ENCODE peak calls at places on chromosomes 1 and 21, in six cellular contexts. W, C, G, F, R and K are unnamed samples.

GRCh38 chr1:225762444-225762843 is 15.2 kb upstream of the SRP9 start:
- DNase-seq in W (peak), C (no peak), G (peak), F (no peak), R (no peak), K (no peak)

GRCh38 chr1:210328746-210329488 is at the start of gene HHAT:
- DNase-seq in W (peak), C (peak), G (peak), F (peak), R (peak), K (peak)

GRCh38 chr1:203327684-203328457 is 22.6 kb downstream of the BTG2 start:
- DNase-seq in W (peak), C (no peak), G (peak), F (peak), R (no peak), K (no peak)

GRCh38 chr1:54818461-54819194 is 17.5 kb upstream of the TTC22 start:
- DNase-seq in W (peak), C (peak), G (no peak), F (no peak), R (no peak), K (no peak)

GRCh38 chr1:46166521-46167462 is 8.1 kb upstream of the TSPAN1 start:
- DNase-seq in W (peak), C (no peak), G (no peak), F (no peak), R (peak), K (no peak)

GRCh38 chr1:237031480-237031879 is 10.5 kb upstream of the RYR2 start:
- DNase-seq in W (no peak), C (no peak), G (no peak), F (no peak), R (no peak), K (no peak)

GRCh38 chr1:98119793-98120192 is 199.0 kb upstream of the DPYD start:
- DNase-seq in W (peak), C (peak), G (peak), F (no peak), R (peak), K (peak)

GRCh38 chr1:220281159-220281574 is 8.9 kb upstream of the RAB3GAP2 start:
- DNase-seq in W (peak), C (no peak), G (peak), F (no peak), R (peak), K (no peak)

GRCh38 chr1:213087911-213088310 is 36.9 kb downstream of the RPS6KC1 start:
- DNase-seq in W (no peak), C (no peak), G (no peak), F (no peak), R (no peak), K (no peak)

GRCh38 chr1:8091691-8092090 is 65.6 kb upstream of the ERRFI1 start:
- DNase-seq in W (no peak), C (no peak), G (peak), F (no peak), R (no peak), K (no peak)

GRCh38 chr1:204125759-204126351 is 26.0 kb downstream of the ETNK2 start:
- DNase-seq in W (no peak), C (no peak), G (no peak), F (no peak), R (no peak), K (no peak)

GRCh38 chr1:41537788-41538351 is 53.4 kb upstream of the EDN2 start:
- DNase-seq in W (peak), C (peak), G (peak), F (no peak), R (no peak), K (no peak)

GRCh38 chr21:25186278-25186677 is 421.0 kb downstream of the MRPL39 start:
- DNase-seq in W (no peak), C (no peak), G (peak), F (no peak), R (no peak), K (no peak)

GRCh38 chr1:192936313-192937018 is 122.7 kb downstream of the UCHL5 start:
- DNase-seq in W (peak), C (no peak), G (no peak), F (no peak), R (no peak), K (no peak)

GRCh38 chr1:45177452-45177851 is 29.0 kb downstream of the ZSWIM5 start:
- DNase-seq in W (peak), C (no peak), G (no peak), F (no peak), R (no peak), K (no peak)

GRCh38 chr1:93937997-93938396 is 28.8 kb upstream of the GCLM start:
- DNase-seq in W (no peak), C (no peak), G (no peak), F (no peak), R (no peak), K (no peak)

GRCh38 chr1:193069748-193070394 is 10.5 kb downstream of the RO60 start:
- DNase-seq in W (no peak), C (no peak), G (no peak), F (no peak), R (peak), K (no peak)

GRCh38 chr1:11893907-11894251 is 32.3 kb downstream of the KIAA2013 start:
- DNase-seq in W (peak), C (peak), G (peak), F (peak), R (peak), K (peak)

GRCh38 chr1:180157108-180157507 is 2.4 kb downstream of the QSOX1 start:
- DNase-seq in W (peak), C (no peak), G (peak), F (no peak), R (no peak), K (no peak)

GRCh38 chr1:227729881-227730629 is 5.0 kb downstream of the JMJD4 start:
- DNase-seq in W (peak), C (no peak), G (peak), F (no peak), R (peak), K (no peak)

GRCh38 chr1:212205843-212206242 is 79.4 kb upstream of the PPP2R5A start:
- DNase-seq in W (no peak), C (no peak), G (peak), F (no peak), R (no peak), K (no peak)

GRCh38 chr1:230863449-230863848 is 4.9 kb downstream of the C1orf198 start:
- DNase-seq in W (no peak), C (peak), G (no peak), F (peak), R (peak), K (no peak)

GRCh38 chr1:246705368-246705767 is 18.8 kb upstream of the SCCPDH start:
- DNase-seq in W (peak), C (no peak), G (peak), F (no peak), R (no peak), K (no peak)

GRCh38 chr1:242839101-242839500 is 314.6 kb upstream of the PLD5 start:
- DNase-seq in W (no peak), C (no peak), G (no peak), F (no peak), R (no peak), K (no peak)

GRCh38 chr1:89847191-89847729 is 26.4 kb downstream of the LRRC8D start:
- DNase-seq in W (no peak), C (no peak), G (no peak), F (no peak), R (no peak), K (no peak)

GRCh38 chr21:37233551-37234146 is 33.5 kb downstream of the VPS26C start:
- DNase-seq in W (no peak), C (no peak), G (no peak), F (no peak), R (no peak), K (no peak)

GRCh38 chr1:39684313-39684664 is 6.9 kb downstream of the HPCAL4 start:
- DNase-seq in W (no peak), C (no peak), G (no peak), F (no peak), R (no peak), K (no peak)

GRCh38 chr1:207186503-207186902 is 82.5 kb downstream of the C4BPA start:
- DNase-seq in W (no peak), C (no peak), G (peak), F (no peak), R (no peak), K (no peak)

GRCh38 chr1:67713071-67713806 is 28.2 kb downstream of the GADD45A start:
- DNase-seq in W (peak), C (no peak), G (peak), F (no peak), R (no peak), K (no peak)

GRCh38 chr1:18183477-18183974 is 75.9 kb downstream of the IGSF21 start:
- DNase-seq in W (no peak), C (no peak), G (no peak), F (no peak), R (no peak), K (no peak)

GRCh38 chr1:198492872-198493271 is 47.6 kb downstream of the ATP6V1G3 start:
- DNase-seq in W (peak), C (no peak), G (peak), F (no peak), R (no peak), K (no peak)

GRCh38 chr1:86997538-86997937 is 83.1 kb downstream of the HS2ST1 start:
- DNase-seq in W (no peak), C (no peak), G (peak), F (no peak), R (no peak), K (no peak)

GRCh38 chr1:179080866-179081695 is 789 bp upstream of the TOR3A start:
- DNase-seq in W (no peak), C (no peak), G (no peak), F (no peak), R (no peak), K (no peak)

GRCh38 chr1:32963746-32964460 is 706 bp downstream of the RNF19B start:
- DNase-seq in W (peak), C (peak), G (peak), F (peak), R (peak), K (peak)

GRCh38 chr1:3524571-3525203 is 70.2 kb downstream of the ARHGEF16 start:
- DNase-seq in W (no peak), C (no peak), G (no peak), F (no peak), R (no peak), K (no peak)
- TF ChIP-seq CTCF in W (no peak), C (no peak), G (no peak), F (no peak), R (peak), K (no peak)

GRCh38 chr1:10104844-10105243 is 72.1 kb downstream of the UBE4B start:
- DNase-seq in W (no peak), C (no peak), G (no peak), F (no peak), R (no peak), K (no peak)

GRCh38 chr1:10105484-10105883 is 72.7 kb downstream of the UBE4B start:
- DNase-seq in W (peak), C (no peak), G (no peak), F (no peak), R (no peak), K (no peak)

GRCh38 chr1:10101929-10102328 is 69.2 kb downstream of the UBE4B start:
- DNase-seq in W (no peak), C (no peak), G (no peak), F (no peak), R (no peak), K (no peak)

GRCh38 chr1:10106241-10106640 is 73.5 kb downstream of the UBE4B start:
- DNase-seq in W (no peak), C (no peak), G (no peak), F (no peak), R (no peak), K (no peak)

GRCh38 chr1:10103193-10103592 is 70.4 kb downstream of the UBE4B start:
- DNase-seq in W (no peak), C (no peak), G (no peak), F (no peak), R (no peak), K (no peak)
- TF ChIP-seq CTCF in W (no peak), C (no peak), G (no peak), F (no peak), R (no peak), K (no peak)

GRCh38 chr1:43879996-43880395 is 53.6 kb upstream of the ARTN start:
- DNase-seq in W (no peak), C (no peak), G (no peak), F (no peak), R (no peak), K (no peak)

GRCh38 chr1:43880604-43881003 is 53.0 kb upstream of the ARTN start:
- DNase-seq in W (no peak), C (no peak), G (no peak), F (no peak), R (no peak), K (no peak)

GRCh38 chr1:43882763-43883162 is 50.8 kb upstream of the ARTN start:
- DNase-seq in W (no peak), C (no peak), G (no peak), F (no peak), R (no peak), K (no peak)

GRCh38 chr1:43883321-43883720 is 50.3 kb upstream of the ARTN start:
- DNase-seq in W (no peak), C (no peak), G (no peak), F (no peak), R (no peak), K (no peak)

GRCh38 chr1:43881415-43881814 is 52.2 kb upstream of the ARTN start:
- DNase-seq in W (no peak), C (peak), G (no peak), F (no peak), R (peak), K (no peak)
- TF ChIP-seq CTCF in W (no peak), C (no peak), G (no peak), F (no peak), R (peak), K (no peak)

DNA sequence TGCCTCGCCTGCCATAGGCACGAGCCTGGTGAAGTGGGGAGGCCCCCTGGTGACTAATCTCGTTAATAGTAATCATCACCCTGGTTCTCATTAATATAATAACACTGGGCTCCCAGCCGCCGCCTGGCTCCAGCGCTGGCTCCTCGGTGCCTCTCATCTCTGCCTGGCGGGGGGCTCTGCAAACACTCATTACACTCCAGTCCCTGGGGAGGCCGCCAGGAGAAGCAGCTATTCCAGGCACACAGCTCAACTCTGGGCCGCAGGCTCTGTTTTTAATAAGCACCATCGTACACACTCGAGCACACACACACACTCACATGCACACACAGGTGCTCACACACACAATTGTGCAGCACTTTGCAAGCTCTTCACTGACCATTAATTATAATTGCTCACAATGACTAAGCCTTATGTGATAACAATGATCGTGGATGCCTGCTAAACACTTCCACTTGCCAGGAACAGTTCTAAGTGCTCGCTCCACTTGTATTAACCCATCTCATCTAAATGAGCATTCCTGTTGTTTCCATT is 52.2 kb downstream of the SDC3 start:
- DNase-seq in W (no peak), C (no peak), G (peak), F (no peak), R (peak), K (no peak)
- TF ChIP-seq CTCF in W (no peak), C (no peak), G (no peak), F (no peak), R (peak), K (no peak)

GRCh38 chr1:14778882-14779594 is 180.6 kb downstream of the KAZN start:
- DNase-seq in W (peak), C (no peak), G (no peak), F (no peak), R (peak), K (peak)
- TF ChIP-seq CTCF in W (peak), C (peak), G (peak), F (peak), R (peak), K (peak)

GRCh38 chr21:36097427-36098230 is 27.8 kb downstream of the CBR1 start:
- DNase-seq in W (peak), C (no peak), G (peak), F (no peak), R (no peak), K (no peak)

GRCh38 chr21:36093512-36093911 is 23.7 kb downstream of the CBR1 start:
- DNase-seq in W (no peak), C (no peak), G (no peak), F (no peak), R (no peak), K (no peak)

GRCh38 chr21:36099000-36099399 is 29.2 kb downstream of the CBR1 start:
- DNase-seq in W (no peak), C (no peak), G (no peak), F (no peak), R (no peak), K (no peak)

GRCh38 chr21:36092676-36093075 is 22.9 kb downstream of the CBR1 start:
- DNase-seq in W (no peak), C (no peak), G (no peak), F (no peak), R (no peak), K (no peak)

GRCh38 chr21:36096398-36097290 is 26.8 kb downstream of the CBR1 start:
- DNase-seq in W (no peak), C (no peak), G (peak), F (no peak), R (peak), K (no peak)
- TF ChIP-seq CTCF in W (no peak), C (no peak), G (no peak), F (no peak), R (no peak), K (no peak)

DNA sequence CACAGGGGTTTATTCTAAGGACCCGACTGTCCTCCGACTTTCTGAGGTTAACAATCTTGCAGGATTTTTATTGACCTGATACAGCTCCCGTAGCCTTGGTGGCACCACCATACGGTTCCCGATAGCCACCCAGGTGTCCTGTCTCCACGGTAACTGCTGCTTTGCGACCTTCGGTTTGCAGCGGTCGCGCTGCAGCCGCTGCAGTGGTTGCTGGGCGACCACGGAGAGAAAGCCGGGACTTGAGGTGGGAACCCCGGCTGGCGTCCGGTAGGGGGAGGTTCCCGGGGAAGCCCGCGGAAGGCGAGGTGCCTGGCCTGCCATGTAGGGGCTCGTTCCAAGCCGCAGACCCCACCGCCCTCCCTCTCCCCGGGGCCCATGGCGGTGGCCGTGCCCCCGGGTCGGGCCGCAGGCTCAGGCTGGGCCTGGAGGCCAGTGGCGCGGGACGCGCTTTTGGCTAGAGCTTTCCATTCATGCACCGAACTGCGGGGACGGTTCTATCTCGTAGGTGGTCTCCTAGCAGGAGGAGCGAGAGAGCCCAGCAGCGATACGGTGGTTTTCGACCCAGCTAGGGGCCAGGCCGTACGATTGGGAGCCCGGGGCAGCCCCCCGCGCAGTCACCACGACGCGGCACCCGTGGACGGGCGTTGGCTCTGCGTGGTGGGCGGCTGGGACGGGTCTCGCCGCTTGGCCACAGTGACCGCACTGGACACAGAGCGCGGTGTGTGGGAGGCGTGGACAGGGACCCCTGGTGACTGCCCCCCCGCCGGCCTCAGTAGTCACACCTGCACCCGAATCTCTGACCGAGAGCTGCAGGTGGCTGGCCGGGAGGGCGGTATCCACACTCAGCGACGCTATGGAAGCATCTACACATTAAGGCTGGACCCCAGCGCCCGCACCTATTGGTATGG is at the start of gene KLHDC9:
- DNase-seq in W (peak), C (peak), G (peak), F (peak), R (peak), K (peak)
- TF ChIP-seq CTCF in W (no peak), C (no peak), G (no peak), F (peak), R (peak), K (peak)

DNA sequence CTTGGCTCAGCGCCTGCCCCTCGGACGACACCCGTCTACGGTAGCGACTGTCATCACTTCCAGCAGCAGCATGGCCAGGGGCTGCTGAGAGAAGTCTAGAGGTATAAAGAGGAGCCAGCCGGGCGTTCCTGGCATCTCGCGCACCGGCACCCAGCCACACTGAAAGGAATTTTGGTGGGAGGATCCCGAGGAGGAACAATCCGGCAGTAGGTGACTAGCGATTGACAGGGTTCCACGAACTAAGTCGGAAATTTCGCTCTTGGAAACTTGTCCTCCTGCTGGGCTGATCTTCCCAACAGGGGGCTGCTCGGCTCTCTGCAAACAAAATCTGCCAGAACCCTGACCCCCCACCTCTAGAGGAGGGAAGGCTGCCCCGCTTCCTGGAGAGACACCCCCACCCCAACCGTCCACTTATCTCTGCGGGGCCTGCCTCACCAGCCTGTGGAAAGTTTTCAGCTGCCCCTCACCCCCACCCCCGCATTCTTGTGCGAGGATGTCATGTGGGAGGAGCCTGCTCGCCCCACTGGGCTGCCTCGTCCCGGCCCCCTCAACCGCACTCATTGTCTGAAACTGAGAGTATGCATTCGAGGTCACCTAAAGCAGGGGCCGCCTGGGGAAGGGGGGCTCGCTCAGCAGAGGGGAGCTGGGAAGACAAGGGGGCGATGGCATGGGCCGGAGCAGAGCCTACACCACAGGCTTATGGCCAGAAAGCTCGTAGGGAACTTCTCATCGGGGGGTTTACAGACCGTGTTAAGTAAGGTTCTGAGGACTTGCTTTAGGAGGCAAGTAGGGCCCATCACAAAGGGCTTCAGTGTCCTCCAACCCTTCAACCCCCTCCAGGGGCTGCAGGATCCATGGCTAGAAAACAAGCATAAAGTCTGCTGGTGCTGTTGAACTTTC is 9.6 kb downstream of the EPHA2 start:
- DNase-seq in W (peak), C (peak), G (peak), F (peak), R (peak), K (peak)
- TF ChIP-seq CTCF in W (no peak), C (no peak), G (no peak), F (peak), R (no peak), K (no peak)